ENCODE peak calls at places on chromosomes 7 and 10, in ten cellular contexts. J, S, M, O, R, T, A, L, X and I are unnamed samples.

GRCh38 chr10:72557362-72557761 is 68.5 kb downstream of the MICU1 start:
- DNase-seq in J (no peak), S (peak; percentile 3), M (no peak), O (no peak), R (no peak), T (no peak), A (peak; percentile 65), L (no peak), X (no peak), I (no peak)

GRCh38 chr7:2956526-2957368 is 86.9 kb downstream of the CARD11 start:
- DNase-seq in J (no peak), S (peak; percentile 50), M (peak; percentile 73), O (peak; percentile 38), R (peak; percentile 84), T (no peak), A (peak; percentile 30), L (no peak), X (no peak), I (no peak)

GRCh38 chr10:43707755-43708154 is 59.1 kb upstream of the ZNF32 start:
- DNase-seq in J (no peak), S (peak; percentile 60), M (no peak), O (no peak), R (no peak), T (no peak), A (peak; percentile 58), L (no peak), X (no peak), I (no peak)

GRCh38 chr10:115624448-115624847 is 531.3 kb downstream of the ATRNL1 start:
- DNase-seq in J (no peak), S (peak; percentile 45), M (no peak), O (no peak), R (no peak), T (no peak), A (no peak), L (no peak), X (no peak), I (no peak)

GRCh38 chr10:132962623-132963429 is 20.5 kb upstream of the CFAP46 start:
- DNase-seq in J (no peak), S (peak; percentile 14), M (no peak), O (no peak), R (no peak), T (no peak), A (peak; percentile 68), L (no peak), X (no peak), I (no peak)

GRCh38 chr7:17030559-17030958 is 148.8 kb upstream of the AGR3 start:
- DNase-seq in J (no peak), S (no peak), M (no peak), O (no peak), R (peak; percentile 59), T (no peak), A (no peak), L (no peak), X (no peak), I (no peak)

GRCh38 chr10:48938990-48939536 is 577 bp downstream of the LRRC18 start:
- DNase-seq in J (no peak), S (no peak), M (no peak), O (no peak), R (no peak), T (no peak), A (no peak), L (no peak), X (no peak), I (no peak)

GRCh38 chr7:30925117-30925516 is 13.5 kb downstream of the AQP1 start:
- DNase-seq in J (no peak), S (no peak), M (no peak), O (no peak), R (no peak), T (no peak), A (no peak), L (no peak), X (no peak), I (no peak)

GRCh38 chr7:11212816-11213215 is 239.1 kb downstream of the PHF14 start:
- DNase-seq in J (no peak), S (no peak), M (no peak), O (no peak), R (no peak), T (no peak), A (no peak), L (no peak), X (no peak), I (no peak)

GRCh38 chr10:132890301-132890700 is 52.1 kb downstream of the CFAP46 start:
- DNase-seq in J (no peak), S (no peak), M (no peak), O (no peak), R (no peak), T (no peak), A (no peak), L (no peak), X (no peak), I (no peak)

GRCh38 chr7:128932862-128933821 is 4.6 kb upstream of the IRF5 start:
- DNase-seq in J (no peak), S (no peak), M (no peak), O (no peak), R (no peak), T (no peak), A (no peak), L (no peak), X (peak; percentile 22), I (peak; percentile 12)

GRCh38 chr10:69343905-69344304 is 65.6 kb downstream of the HK1 start:
- DNase-seq in J (no peak), S (no peak), M (no peak), O (no peak), R (no peak), T (no peak), A (no peak), L (no peak), X (no peak), I (no peak)

GRCh38 chr10:11757452-11757819 is 15.3 kb downstream of the ECHDC3 start:
- DNase-seq in J (no peak), S (peak; percentile 97), M (peak; percentile 87), O (no peak), R (no peak), T (no peak), A (peak; percentile 98), L (no peak), X (no peak), I (no peak)

GRCh38 chr10:65571011-65571570 is 1354.7 kb upstream of the LRRTM3 start:
- DNase-seq in J (no peak), S (no peak), M (no peak), O (peak; percentile 3), R (peak; percentile 65), T (no peak), A (no peak), L (no peak), X (no peak), I (no peak)

GRCh38 chr10:514137-514671 is 175.3 kb downstream of the DIP2C start:
- DNase-seq in J (peak; percentile 60), S (no peak), M (no peak), O (no peak), R (no peak), T (peak; percentile 87), A (no peak), L (no peak), X (no peak), I (no peak)

GRCh38 chr10:7686351-7687171 is 16.6 kb upstream of the ITIH2 start:
- DNase-seq in J (no peak), S (no peak), M (no peak), O (no peak), R (no peak), T (no peak), A (no peak), L (no peak), X (no peak), I (no peak)

GRCh38 chr7:44572771-44573170 is 937 bp downstream of the DDX56 start:
- DNase-seq in J (no peak), S (no peak), M (no peak), O (no peak), R (no peak), T (no peak), A (no peak), L (no peak), X (no peak), I (no peak)

GRCh38 chr7:70303780-70304179 is 705.5 kb downstream of the AUTS2 start:
- DNase-seq in J (no peak), S (no peak), M (no peak), O (no peak), R (no peak), T (no peak), A (no peak), L (no peak), X (no peak), I (no peak)

GRCh38 chr7:49797987-49798660 is 24.7 kb downstream of the VWC2 start:
- DNase-seq in J (no peak), S (no peak), M (no peak), O (no peak), R (no peak), T (no peak), A (no peak), L (no peak), X (no peak), I (no peak)

GRCh38 chr7:14936530-14936929 is 34.0 kb upstream of the DGKB start:
- DNase-seq in J (no peak), S (no peak), M (no peak), O (no peak), R (no peak), T (peak; percentile 26), A (peak; percentile 77), L (no peak), X (no peak), I (no peak)

GRCh38 chr7:70669859-70670258 is 462.1 kb upstream of the GALNT17 start:
- DNase-seq in J (no peak), S (no peak), M (no peak), O (no peak), R (no peak), T (no peak), A (no peak), L (no peak), X (no peak), I (no peak)

GRCh38 chr10:22335204-22335956 is 9.9 kb upstream of the SPAG6 start:
- DNase-seq in J (no peak), S (no peak), M (no peak), O (no peak), R (no peak), T (peak; percentile 68), A (peak; percentile 56), L (peak; percentile 55), X (peak; percentile 57), I (peak; percentile 67)

GRCh38 chr7:50718876-50719275 is 63.8 kb downstream of the GRB10 start:
- DNase-seq in J (no peak), S (no peak), M (no peak), O (no peak), R (no peak), T (no peak), A (no peak), L (no peak), X (no peak), I (no peak)

GRCh38 chr10:29204119-29204518 is 84.8 kb upstream of the LYZL1 start:
- DNase-seq in J (no peak), S (no peak), M (no peak), O (no peak), R (no peak), T (no peak), A (no peak), L (peak; percentile 22), X (no peak), I (no peak)

GRCh38 chr10:48496831-48497792 is 107.8 kb downstream of the ARHGAP22 start:
- DNase-seq in J (no peak), S (peak; percentile 54), M (no peak), O (no peak), R (peak; percentile 66), T (no peak), A (peak; percentile 79), L (no peak), X (no peak), I (no peak)

GRCh38 chr10:79354141-79354540 is 6.9 kb downstream of the PPIF start:
- DNase-seq in J (no peak), S (no peak), M (no peak), O (no peak), R (peak; percentile 76), T (no peak), A (no peak), L (no peak), X (no peak), I (no peak)

GRCh38 chr10:132938472-132939329 is 3.7 kb downstream of the CFAP46 start:
- DNase-seq in J (no peak), S (peak; percentile 2), M (no peak), O (no peak), R (peak; percentile 49), T (peak; percentile 50), A (no peak), L (peak; percentile 63), X (no peak), I (no peak)

GRCh38 chr7:29865526-29865925 is 59.2 kb downstream of the WIPF3 start:
- DNase-seq in J (no peak), S (peak; percentile 88), M (no peak), O (no peak), R (no peak), T (no peak), A (peak; percentile 90), L (no peak), X (no peak), I (no peak)